ENCODE peak calls at places on chromosome 4, in four cellular contexts. H, A, J and I are unnamed samples.

GRCh38 chr4:110631582-110632505 is 9.0 kb upstream of the PITX2 start:
- DNase-seq in H (peak), J (peak), A (peak), I (peak)

GRCh38 chr4:104615496-104615895 is 120.8 kb upstream of the CXXC4 start:
- DNase-seq in J (no peak), A (no peak), H (no peak), I (no peak)

GRCh38 chr4:2570551-2571222 is 34.2 kb downstream of the FAM193A start:
- DNase-seq in J (no peak), H (no peak), A (no peak), I (no peak)

GRCh38 chr4:45580306-45580705 is 543.5 kb downstream of the GABRG1 start:
- DNase-seq in J (no peak), H (no peak), A (no peak), I (no peak)

GRCh38 chr4:81522711-81523110 is 51.0 kb upstream of the RASGEF1B start:
- DNase-seq in H (no peak), J (no peak), A (no peak), I (no peak)

GRCh38 chr4:10554694-10555093 is 97.5 kb upstream of the ZNF518B start:
- DNase-seq in J (peak), A (peak), H (peak), I (peak)

GRCh38 chr4:143355540-143356217 is 19.0 kb downstream of the GAB1 start:
- DNase-seq in H (no peak), A (peak), J (no peak), I (peak)

GRCh38 chr4:75345436-75345835 is 168.8 kb downstream of the RCHY1 start:
- DNase-seq in J (no peak), H (no peak), A (peak), I (no peak)

GRCh38 chr4:156961241-156962068 is 10.1 kb downstream of the PDGFC start:
- DNase-seq in H (no peak), J (peak), A (no peak), I (no peak)

GRCh38 chr4:184647391-184648101 is 1.7 kb downstream of the CASP3 start:
- DNase-seq in J (no peak), H (no peak), A (peak), I (no peak)

GRCh38 chr4:151950993-151951726 is 190.4 kb upstream of the GATB start:
- DNase-seq in A (no peak), J (no peak), H (peak), I (no peak)

GRCh38 chr4:76896731-76897521 is 1.0 kb downstream of the SOWAHB start:
- DNase-seq in J (peak), A (peak), H (no peak), I (peak)

GRCh38 chr4:1493540-1494287 is 87.5 kb upstream of the NKX1-1 start:
- DNase-seq in H (no peak), J (no peak), A (no peak), I (no peak)

GRCh38 chr4:73777612-73778011 is 37.2 kb downstream of the CXCL8 start:
- DNase-seq in H (peak), A (peak), J (no peak), I (no peak)

GRCh38 chr4:7786040-7786439 is 153.6 kb downstream of the AFAP1 start:
- DNase-seq in H (no peak), J (no peak), A (no peak), I (no peak)

GRCh38 chr4:140052050-140052449 is 101.9 kb downstream of the MAML3 start:
- DNase-seq in A (peak), H (no peak), J (peak), I (no peak)

GRCh38 chr4:113635739-113636437 is 125.7 kb downstream of the CAMK2D start:
- DNase-seq in J (no peak), H (peak), A (peak), I (no peak)

GRCh38 chr4:83282049-83282535 is 2.5 kb downstream of the COQ2 start:
- DNase-seq in H (peak), J (peak), A (peak), I (no peak)

GRCh38 chr4:91025240-91026173 is 898.3 kb downstream of the CCSER1 start:
- DNase-seq in J (no peak), H (no peak), A (no peak), I (no peak)

GRCh38 chr4:46211406-46211805 is 87.6 kb upstream of the GABRG1 start:
- DNase-seq in H (no peak), J (no peak), A (no peak), I (no peak)

GRCh38 chr4:142350886-142351285 is 495.2 kb downstream of the INPP4B start:
- DNase-seq in A (no peak), J (peak), H (no peak), I (no peak)

GRCh38 chr4:175758050-175758449 is 54.0 kb downstream of the GPM6A start:
- DNase-seq in H (no peak), J (no peak), A (no peak), I (no peak)

GRCh38 chr4:159229164-159229563 is 126.3 kb downstream of the RAPGEF2 start:
- DNase-seq in A (peak), J (peak), H (no peak), I (peak)

GRCh38 chr4:111930658-111931057 is 214.6 kb upstream of the FAM241A start:
- DNase-seq in J (no peak), H (no peak), A (no peak), I (no peak)

GRCh38 chr4:11421116-11421515 is 7.6 kb downstream of the HS3ST1 start:
- DNase-seq in A (no peak), H (peak), J (no peak), I (no peak)

GRCh38 chr4:95268819-95269565 is 279.8 kb downstream of the UNC5C start:
- DNase-seq in J (no peak), H (no peak), A (no peak), I (no peak)

GRCh38 chr4:74503580-74503979 is 58.6 kb downstream of the AREG start:
- DNase-seq in J (no peak), H (peak), A (peak), I (no peak)

GRCh38 chr4:181821039-181822004 is 421.9 kb upstream of the TENM3 start:
- DNase-seq in A (peak), J (no peak), H (peak), I (no peak)